ENCODE peak calls at places on chromosome 9, in seven cellular contexts. L is adipocyte; T is CD4-positive, CD25-positive, alpha-beta regulatory T cell; Q is left ventricle myocardium inferior; O is osteoblast; C is tibial artery; G is kidney. Y is an unnamed sample.

GRCh38 chr9:33517373-33517772 is 6.7 kb upstream of the ANKRD18B start:
- DNase-seq in L (peak; percentile 81), T (peak; percentile 17), Q (no peak), O (no peak), C (no peak), G (no peak), Y (no peak)

GRCh38 chr9:131410051-131410491 is 16.2 kb downstream of the PRRC2B start:
- DNase-seq in L (peak; percentile 32), T (peak; percentile 73), Q (no peak), O (peak; percentile 62), C (no peak), G (no peak), Y (no peak)

GRCh38 chr9:36119476-36119875 is 17.1 kb upstream of the GLIPR2 start:
- DNase-seq in L (no peak), T (no peak), Q (no peak), O (no peak), C (no peak), G (no peak), Y (no peak)

GRCh38 chr9:125106285-125106893 is 36.9 kb downstream of the SCAI start:
- DNase-seq in L (peak; percentile 93), T (no peak), Q (no peak), O (peak; percentile 87), C (no peak), G (no peak), Y (no peak)

GRCh38 chr9:114452219-114453169 is 52.8 kb downstream of the WHRN start:
- DNase-seq in L (no peak), T (peak; percentile 59), Q (no peak), O (peak; percentile 66), C (no peak), G (peak; percentile 61), Y (no peak)

GRCh38 chr9:95074632-95075269 is 242.8 kb downstream of the FANCC start:
- DNase-seq in L (no peak), T (no peak), Q (no peak), O (peak; percentile 31), C (no peak), G (no peak), Y (no peak)

GRCh38 chr9:108636023-108636422 is 219.8 kb downstream of the ACTL7B start:
- DNase-seq in L (no peak), T (no peak), Q (no peak), O (no peak), C (no peak), G (no peak), Y (no peak)

GRCh38 chr9:85610074-85610855 is 131.5 kb downstream of the AGTPBP1 start:
- DNase-seq in L (peak; percentile 92), T (peak; percentile 84), Q (no peak), O (peak; percentile 53), C (no peak), G (no peak), Y (no peak)

GRCh38 chr9:135608294-135608998 is 30.9 kb downstream of the GLT6D1 start:
- DNase-seq in L (no peak), T (no peak), Q (peak; percentile 9), O (peak; percentile 30), C (no peak), G (no peak), Y (no peak)

GRCh38 chr9:137035937-137036336 is 4.0 kb upstream of the FUT7 start:
- DNase-seq in L (no peak), T (no peak), Q (no peak), O (no peak), C (no peak), G (no peak), Y (no peak)

GRCh38 chr9:126563556-126563955 is 50.2 kb upstream of the LMX1B start:
- DNase-seq in L (no peak), T (no peak), Q (no peak), O (peak; percentile 45), C (no peak), G (no peak), Y (no peak)

GRCh38 chr9:137671721-137672120 is 52.9 kb downstream of the EHMT1 start:
- DNase-seq in L (no peak), T (no peak), Q (no peak), O (peak; percentile 27), C (no peak), G (no peak), Y (no peak)

GRCh38 chr9:114869845-114870244 is 60.5 kb downstream of the TNFSF8 start:
- DNase-seq in L (no peak), T (peak; percentile 81), Q (no peak), O (no peak), C (no peak), G (no peak), Y (peak; percentile 42)

GRCh38 chr9:136140966-136141365 is 22.3 kb upstream of the TMEM250 start:
- DNase-seq in L (no peak), T (no peak), Q (no peak), O (no peak), C (no peak), G (no peak), Y (no peak)

GRCh38 chr9:97895695-97896332 is 26.5 kb downstream of the TRMO start:
- DNase-seq in L (no peak), T (peak; percentile 29), Q (no peak), O (no peak), C (no peak), G (no peak), Y (no peak)

GRCh38 chr9:91451431-91452270 is 28.0 kb upstream of the NFIL3 start:
- DNase-seq in L (no peak), T (no peak), Q (no peak), O (no peak), C (no peak), G (no peak), Y (no peak)

GRCh38 chr9:127497656-127498290 is 46.5 kb downstream of the LRSAM1 start:
- DNase-seq in L (no peak), T (no peak), Q (no peak), O (peak; percentile 70), C (no peak), G (peak; percentile 32), Y (no peak)

GRCh38 chr9:108709922-108710321 is 145.9 kb downstream of the ACTL7B start:
- DNase-seq in L (no peak), T (no peak), Q (no peak), O (no peak), C (no peak), G (no peak), Y (no peak)

GRCh38 chr9:70094747-70095146 is 51.1 kb downstream of the MAMDC2 start:
- DNase-seq in L (no peak), T (no peak), Q (no peak), O (no peak), C (no peak), G (no peak), Y (no peak)

GRCh38 chr9:136576269-136576626 is 30.4 kb upstream of the NOTCH1 start:
- DNase-seq in L (peak; percentile 19), T (no peak), Q (no peak), O (peak; percentile 96), C (peak; percentile 50), G (peak; percentile 76), Y (peak; percentile 52)

GRCh38 chr9:134166374-134166773 is 2.0 kb upstream of the RNU6ATAC start:
- DNase-seq in L (no peak), T (no peak), Q (no peak), O (no peak), C (no peak), G (peak; percentile 72), Y (no peak)

GRCh38 chr9:23563497-23563896 is 262.5 kb downstream of the ELAVL2 start:
- DNase-seq in L (peak; percentile 6), T (no peak), Q (no peak), O (no peak), C (no peak), G (no peak), Y (no peak)

GRCh38 chr9:20753761-20754160 is 69.7 kb downstream of the FOCAD start:
- DNase-seq in L (no peak), T (no peak), Q (no peak), O (no peak), C (no peak), G (no peak), Y (no peak)

GRCh38 chr9:134258332-134258731 is 67.9 kb upstream of the RXRA start:
- DNase-seq in L (no peak), T (no peak), Q (no peak), O (no peak), C (no peak), G (no peak), Y (no peak)

GRCh38 chr9:116569111-116569510 is 118.0 kb upstream of the TRIM32 start:
- DNase-seq in L (no peak), T (no peak), Q (no peak), O (no peak), C (no peak), G (no peak), Y (no peak)

GRCh38 chr9:34072868-34073590 is 24.3 kb upstream of the UBAP2 start:
- DNase-seq in L (peak; percentile 84), T (no peak), Q (no peak), O (peak; percentile 83), C (no peak), G (peak; percentile 6), Y (peak; percentile 71)

GRCh38 chr9:101353683-101354082 is 31.1 kb downstream of the BAAT start:
- DNase-seq in L (no peak), T (no peak), Q (no peak), O (no peak), C (no peak), G (no peak), Y (no peak)
- H3K4me3 ChIP-seq in L (no peak overlapping the region), T (no peak overlapping the region), Q (no peak overlapping the region), O (no peak overlapping the region), C (no peak overlapping the region), G (no peak overlapping the region), Y (no peak overlapping the region)

GRCh38 chr9:5631021-5631420 is 2.1 kb downstream of the RIC1 start:
- DNase-seq in L (peak; percentile 33), T (no peak), Q (no peak), O (peak; percentile 45), C (no peak), G (no peak), Y (no peak)
- H3K4me3 ChIP-seq in L (peak overlapping the region; percentile 88), T (peak overlapping the region; percentile 23), Q (peak overlapping the region; percentile 98), O (peak overlapping the region; percentile 95), C (peak overlapping the region; percentile 73), G (no peak overlapping the region), Y (no peak overlapping the region)

DNA sequence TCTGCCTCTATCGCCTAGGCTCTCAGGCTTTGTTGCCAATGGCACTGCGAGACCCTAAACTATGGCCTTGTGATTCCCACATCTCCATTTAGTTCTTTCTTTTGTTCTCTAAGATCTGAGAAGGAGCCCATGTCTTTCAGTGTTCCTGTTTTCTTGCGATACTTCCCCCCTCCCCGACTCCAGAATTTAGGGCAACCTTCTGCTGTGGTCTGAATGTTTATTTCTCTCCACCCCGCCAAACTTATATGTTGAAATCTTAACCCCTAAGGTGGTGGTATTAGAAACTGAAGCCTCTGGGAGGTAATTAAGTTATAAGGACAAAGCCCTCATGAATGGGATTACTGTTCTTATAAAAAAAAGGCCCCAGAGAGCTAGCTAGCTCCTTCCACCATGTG is 6.4 kb downstream of the TMC1 start:
- DNase-seq in L (peak; percentile 47), T (no peak), Q (no peak), O (no peak), C (no peak), G (no peak), Y (no peak)
- H3K4me3 ChIP-seq in L (peak overlapping the region; percentile 76), T (peak overlapping the region; percentile 80), Q (peak overlapping the region; percentile 37), O (peak overlapping the region; percentile 66), C (no peak overlapping the region), G (no peak overlapping the region), Y (no peak overlapping the region)

DNA sequence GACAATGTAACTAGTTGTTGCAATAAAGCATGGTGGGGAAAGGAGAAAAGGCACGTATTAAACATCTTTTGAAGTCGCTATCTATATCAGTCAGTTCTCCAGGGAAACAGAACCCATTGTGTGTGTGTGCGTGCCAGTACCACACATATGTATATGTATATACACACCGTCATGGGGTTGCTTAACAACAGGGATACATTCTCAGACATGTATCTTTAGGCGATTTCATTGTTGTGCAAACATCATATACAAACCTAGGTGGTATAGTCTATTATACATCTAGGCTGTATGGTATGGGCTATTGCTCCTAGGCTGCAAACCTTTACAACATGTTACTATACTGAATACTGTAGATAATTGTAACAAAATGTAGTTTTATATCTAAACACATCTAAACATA is 2.3 kb downstream of the CDKN2B-AS1 start:
- DNase-seq in L (no peak), T (no peak), Q (no peak), O (no peak), C (no peak), G (no peak), Y (no peak)
- H3K4me3 ChIP-seq in L (no peak overlapping the region), T (no peak overlapping the region), Q (no peak overlapping the region), O (no peak overlapping the region), C (no peak overlapping the region), G (no peak overlapping the region), Y (no peak overlapping the region)